ENCODE peak calls at places on chromosomes 5 and 9, in ten cellular contexts. S is hepatocyte, G is astrocyte of the spinal cord, B is AG09309, L is right atrium auricular region, T is psoas muscle, K is A549, D is lower lobe of right lung, F is ascending aorta, X is NB4. U is an unnamed sample.

GRCh38 chr9:129554649-129555048 is 66.3 kb downstream of the C9orf50 start:
- DNase-seq in L (no peak), B (no peak), K (peak), F (no peak), D (no peak), S (no peak), X (peak), T (no peak), G (no peak), U (no peak)

GRCh38 chr5:17070646-17071045 is 134.6 kb upstream of the MYO10 start:
- DNase-seq in X (no peak), L (no peak), S (peak), B (no peak), F (no peak), D (no peak), K (no peak), T (no peak), G (no peak), U (no peak)

GRCh38 chr5:85017271-85017670 is 632.6 kb upstream of the EDIL3 start:
- DNase-seq in F (no peak), K (no peak), D (no peak), S (no peak), G (no peak), L (no peak), B (no peak), X (no peak), T (no peak), U (no peak)

GRCh38 chr5:139676951-139677367 is 28.8 kb downstream of the CXXC5 start:
- DNase-seq in F (no peak), L (no peak), X (no peak), D (no peak), K (no peak), B (no peak), S (no peak), T (no peak), G (no peak), U (no peak)

GRCh38 chr5:43685271-43685950 is 82.4 kb downstream of the NNT start:
- DNase-seq in B (no peak), F (no peak), G (peak), L (no peak), T (no peak), X (no peak), S (no peak), K (no peak), D (no peak), U (no peak)

GRCh38 chr9:120524038-120524437 is 55.9 kb downstream of the CDK5RAP2 start:
- DNase-seq in G (no peak), F (no peak), T (no peak), B (no peak), X (no peak), D (no peak), S (no peak), L (no peak), K (no peak), U (no peak)

GRCh38 chr9:130636648-130637020 is 27.8 kb upstream of the PRDM12 start:
- DNase-seq in B (no peak), X (no peak), T (no peak), G (no peak), D (no peak), F (no peak), K (no peak), S (no peak), L (no peak), U (no peak)

GRCh38 chr9:109403116-109403515 is 82.3 kb upstream of the EPB41L4B start:
- DNase-seq in K (no peak), L (no peak), T (no peak), G (no peak), D (no peak), B (peak), S (no peak), X (no peak), F (no peak), U (no peak)

GRCh38 chr9:109329274-109330258 is 8.7 kb upstream of the EPB41L4B start:
- DNase-seq in L (peak), B (no peak), F (peak), D (peak), X (no peak), K (peak), T (peak), S (peak), G (peak), U (peak)

GRCh38 chr9:81827616-81828296 is 100.5 kb upstream of the SPATA31D4 start:
- DNase-seq in T (no peak), D (no peak), G (no peak), F (no peak), S (no peak), L (no peak), X (no peak), K (no peak), B (no peak), U (no peak)

GRCh38 chr9:121242219-121242954 is 25.6 kb upstream of the GSN start:
- DNase-seq in T (no peak), S (no peak), K (no peak), G (peak), B (no peak), D (no peak), F (no peak), L (no peak), X (no peak), U (peak)

GRCh38 chr9:4293293-4293931 is 6.5 kb downstream of the GLIS3 start:
- DNase-seq in S (peak), B (peak), X (no peak), F (no peak), K (peak), T (peak), G (peak), L (peak), D (no peak), U (peak)

GRCh38 chr5:112757468-112758208 is 20.0 kb downstream of the APC start:
- DNase-seq in B (no peak), D (no peak), F (no peak), K (peak), G (peak), L (no peak), S (peak), T (no peak), X (peak), U (peak)

GRCh38 chr9:127011772-127012171 is 97.2 kb downstream of the RALGPS1 start:
- DNase-seq in X (no peak), T (no peak), K (peak), L (no peak), D (no peak), S (no peak), B (no peak), F (no peak), G (no peak), U (no peak)

GRCh38 chr5:129204525-129204924 is 110.0 kb downstream of the ISOC1 start:
- DNase-seq in F (no peak), T (no peak), K (no peak), B (no peak), X (no peak), G (no peak), L (no peak), S (no peak), D (no peak), U (peak)

GRCh38 chr5:2755811-2756210 is 4.3 kb upstream of the IRX2 start:
- DNase-seq in T (no peak), L (peak), D (no peak), B (no peak), F (no peak), G (no peak), X (no peak), S (peak), K (no peak), U (no peak)

GRCh38 chr5:8316608-8317007 is 447.7 kb downstream of the MTRR start:
- DNase-seq in L (no peak), S (no peak), G (no peak), T (no peak), B (no peak), K (no peak), D (no peak), F (no peak), X (no peak), U (no peak)

GRCh38 chr9:13278368-13279246 is 885 bp downstream of the MPDZ start:
- DNase-seq in S (peak), G (peak), T (peak), K (peak), B (no peak), D (peak), F (no peak), L (peak), X (no peak), U (peak)

GRCh38 chr9:120348951-120349429 is 231.0 kb downstream of the CDK5RAP2 start:
- DNase-seq in K (peak), B (no peak), T (no peak), G (peak), L (no peak), X (peak), D (no peak), S (peak), F (no peak), U (peak)

GRCh38 chr9:4857163-4857562 is 64.4 kb downstream of the RCL1 start:
- DNase-seq in D (no peak), F (no peak), K (no peak), X (peak), G (no peak), B (no peak), L (no peak), S (no peak), T (no peak), U (no peak)

GRCh38 chr5:41156739-41157138 is 56.6 kb downstream of the C6 start:
- DNase-seq in L (no peak), K (peak), G (peak), X (no peak), F (no peak), T (no peak), B (no peak), S (no peak), D (no peak), U (peak)

GRCh38 chr9:120374239-120374638 is 205.7 kb downstream of the CDK5RAP2 start:
- DNase-seq in B (no peak), F (no peak), D (no peak), T (no peak), X (no peak), L (no peak), S (no peak), K (no peak), G (no peak), U (no peak)

GRCh38 chr9:133545494-133546286 is 11.2 kb downstream of the ADAMTSL2 start:
- DNase-seq in S (no peak), X (no peak), K (no peak), T (peak), B (no peak), D (no peak), F (no peak), G (no peak), L (no peak), U (no peak)

GRCh38 chr9:7676757-7677156 is 122.8 kb downstream of the DMAC1 start:
- DNase-seq in K (no peak), S (no peak), G (no peak), X (no peak), L (no peak), D (no peak), F (no peak), B (no peak), T (no peak), U (no peak)

GRCh38 chr5:122252319-122252718 is 59.7 kb upstream of the SNCAIP start:
- DNase-seq in T (no peak), G (no peak), F (no peak), K (no peak), X (no peak), B (no peak), L (no peak), D (no peak), S (peak), U (no peak)

GRCh38 chr9:133799106-133799505 is 61.0 kb upstream of the SARDH start:
- DNase-seq in L (no peak), X (no peak), F (no peak), B (no peak), S (no peak), K (no peak), G (no peak), T (no peak), D (no peak), U (no peak)

GRCh38 chr5:53318303-53318702 is 162.1 kb upstream of the FST start:
- DNase-seq in K (peak), B (no peak), D (no peak), G (no peak), F (no peak), L (no peak), T (no peak), X (no peak), S (no peak), U (no peak)
- TF ChIP-seq CTCF in K (no peak), B (no peak), D (no peak), G (peak), F (no peak), L (no peak), T (no peak), X (no peak), S (peak), U (no peak)

GRCh38 chr5:60339691-60340191 is 360.2 kb downstream of the DEPDC1B start:
- DNase-seq in S (no peak), D (no peak), T (peak), K (no peak), G (peak), X (no peak), B (no peak), F (no peak), L (no peak), U (peak)
- H3K4me3 ChIP-seq in S (no peak), D (no peak), T (no peak), K (no peak), G (no peak), X (no peak), B (no peak), F (no peak), L (no peak), U (no peak)

GRCh38 chr5:31433229-31433628 is 98.7 kb downstream of the DROSHA start:
- DNase-seq in G (no peak), B (no peak), T (no peak), S (no peak), D (no peak), F (no peak), L (no peak), X (no peak), K (no peak), U (no peak)

GRCh38 chr5:31435730-31436129 is 96.2 kb downstream of the DROSHA start:
- DNase-seq in G (no peak), X (no peak), K (no peak), L (no peak), S (no peak), B (no peak), F (no peak), T (no peak), D (no peak), U (no peak)

DNA sequence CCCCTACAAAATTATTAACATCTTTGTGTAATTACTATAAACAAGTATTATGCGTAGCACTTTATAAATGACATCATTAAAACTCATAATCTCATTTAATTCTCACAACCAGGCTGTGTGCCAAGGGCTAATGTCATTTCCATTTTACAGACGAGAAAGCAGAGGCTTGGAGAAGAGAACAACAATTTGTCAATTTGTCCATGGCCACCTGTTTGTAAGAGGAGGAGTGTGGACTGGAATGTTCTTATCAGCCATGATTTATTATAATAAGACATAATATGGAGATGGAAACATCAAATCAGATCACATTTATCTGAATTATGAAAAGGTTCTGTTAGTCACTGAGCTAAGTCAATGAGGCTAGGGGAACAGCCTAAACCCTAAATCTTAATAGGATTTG is 97.0 kb downstream of the DROSHA start:
- DNase-seq in D (no peak), G (no peak), B (no peak), T (no peak), L (no peak), S (no peak), K (no peak), F (no peak), X (no peak), U (no peak)
- TF ChIP-seq CTCF in D (no peak), G (no peak), B (no peak), T (no peak), L (no peak), S (no peak), K (no peak), F (no peak), X (no peak), U (no peak)

DNA sequence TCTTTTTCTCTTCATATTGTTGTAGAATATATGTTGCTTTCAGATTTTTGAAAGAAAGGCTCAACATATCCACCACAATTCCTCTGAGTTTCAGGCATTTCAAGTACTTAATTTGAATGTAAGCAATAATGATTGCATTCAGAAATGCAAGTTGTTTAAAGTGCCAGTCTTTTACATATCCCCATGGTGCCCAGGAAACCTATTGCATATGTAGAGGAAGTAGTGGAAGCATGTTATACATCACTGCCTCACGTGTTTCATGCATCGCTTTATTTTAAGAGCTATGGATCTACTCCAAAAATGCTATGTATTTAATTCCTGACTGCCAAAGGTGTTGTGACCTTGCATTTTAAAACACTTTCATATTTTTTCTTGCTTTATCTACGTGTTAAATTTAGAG is 28.1 kb downstream of the CPEB4 start:
- DNase-seq in F (no peak), K (no peak), X (peak), B (no peak), G (no peak), D (no peak), L (no peak), T (no peak), S (no peak), U (no peak)
- H3K4me3 ChIP-seq in F (no peak), K (no peak), X (no peak), B (no peak), G (no peak), D (no peak), L (no peak), T (peak), S (no peak), U (no peak)

DNA sequence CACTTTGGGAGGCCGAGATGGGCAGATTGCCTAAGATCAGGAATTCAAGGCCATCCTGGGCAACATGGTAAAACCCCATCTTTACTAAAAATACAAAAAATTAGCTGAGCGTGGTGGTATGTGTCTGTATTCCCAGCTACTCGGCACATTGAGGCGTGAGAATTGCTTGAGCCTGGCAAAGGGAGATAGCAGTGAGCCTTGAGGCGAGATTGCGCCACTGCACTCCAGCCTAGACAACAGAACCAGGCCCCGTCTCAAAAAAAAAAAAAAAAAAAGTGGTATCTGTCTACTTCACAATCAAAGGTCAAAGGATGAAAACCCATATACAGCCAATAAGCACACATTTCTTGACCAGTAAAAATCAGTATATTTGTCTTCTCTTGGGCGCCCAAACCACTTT is 728.5 kb upstream of the ADAMTS16 start:
- DNase-seq in D (no peak), F (no peak), G (no peak), S (no peak), B (no peak), X (no peak), T (no peak), L (no peak), K (no peak), U (no peak)
- TF ChIP-seq CTCF in D (no peak), F (no peak), G (no peak), S (no peak), B (no peak), X (no peak), T (no peak), L (no peak), K (no peak), U (no peak)

GRCh38 chr5:172716796-172717313 is 54.1 kb downstream of the DUSP1 start:
- DNase-seq in X (peak), D (peak), F (no peak), G (peak), S (peak), T (peak), B (no peak), L (peak), K (peak), U (peak)
- H3K4me3 ChIP-seq in X (no peak), D (no peak), F (peak), G (no peak), S (no peak), T (peak), B (no peak), L (no peak), K (no peak), U (no peak)